ENCODE peak calls at places on chromosomes 2 and 18, in four cellular contexts. V, J, B and Y are unnamed samples.

GRCh38 chr18:12929477-12930083 is 18.2 kb upstream of the SEH1L start:
- DNase-seq in V (no peak), J (no peak), B (no peak), Y (no peak)

GRCh38 chr2:153110477-153110876 is 368.1 kb downstream of the RPRM start:
- DNase-seq in V (no peak), J (no peak), B (no peak), Y (no peak)

GRCh38 chr2:2777876-2778275 is 446.8 kb upstream of the MYT1L start:
- DNase-seq in V (no peak), J (no peak), B (no peak), Y (no peak)

GRCh38 chr2:240687045-240687740 is 4.5 kb upstream of the AQP12A start:
- DNase-seq in V (peak), J (no peak), B (no peak), Y (no peak)

GRCh38 chr2:12824304-12824761 is 107.6 kb downstream of the TRIB2 start:
- DNase-seq in V (peak), J (no peak), B (no peak), Y (no peak)

GRCh38 chr2:88563134-88563533 is 64.1 kb downstream of the EIF2AK3 start:
- DNase-seq in V (no peak), J (no peak), B (no peak), Y (no peak)

GRCh38 chr2:198084136-198084535 is 279.7 kb downstream of the PLCL1 start:
- DNase-seq in V (no peak), J (no peak), B (no peak), Y (no peak)

GRCh38 chr2:105369777-105370690 is 28.8 kb downstream of the FHL2 start:
- DNase-seq in V (peak), J (peak), B (peak), Y (peak)

GRCh38 chr2:122034797-122035196 is 279.3 kb downstream of the TSN start:
- DNase-seq in V (no peak), J (no peak), B (no peak), Y (no peak)

GRCh38 chr18:27769152-27769551 is 407.8 kb downstream of the CDH2 start:
- DNase-seq in V (no peak), J (no peak), B (no peak), Y (no peak)

GRCh38 chr18:68426731-68427315 is 288.1 kb downstream of the TMX3 start:
- DNase-seq in V (no peak), J (no peak), B (no peak), Y (no peak)

GRCh38 chr2:100818606-100819364 is 1.2 kb upstream of the NPAS2 start:
- DNase-seq in V (peak), J (no peak), B (no peak), Y (peak)

GRCh38 chr2:8488001-8488738 is 193.7 kb upstream of the ID2 start:
- DNase-seq in V (no peak), J (no peak), B (peak), Y (no peak)

GRCh38 chr18:24989760-24990547 is 362.0 kb downstream of the ZNF521 start:
- DNase-seq in V (no peak), J (no peak), B (no peak), Y (no peak)

GRCh38 chr2:628651-629050 is 48.6 kb downstream of the TMEM18 start:
- DNase-seq in V (peak), J (no peak), B (no peak), Y (no peak)

GRCh38 chr2:71618327-71619113 is 165.2 kb downstream of the DYSF start:
- DNase-seq in V (peak), J (no peak), B (no peak), Y (peak)

GRCh38 chr2:216693414-216694100 is 1.8 kb downstream of the IGFBP5 start:
- DNase-seq in V (no peak), J (no peak), B (no peak), Y (no peak)

GRCh38 chr2:160561551-160562280 is 68.1 kb upstream of the RBMS1 start:
- DNase-seq in V (no peak), J (no peak), B (no peak), Y (no peak)

GRCh38 chr2:41722668-41723369 is 325.0 kb upstream of the PKDCC start:
- DNase-seq in V (no peak), J (no peak), B (no peak), Y (no peak)

GRCh38 chr18:13137041-13137938 is 81.3 kb upstream of the LDLRAD4 start:
- DNase-seq in V (no peak), J (peak), B (peak), Y (no peak)

GRCh38 chr2:222774941-222775340 is 85.9 kb upstream of the ACSL3 start:
- DNase-seq in V (no peak), J (no peak), B (no peak), Y (no peak)

GRCh38 chr2:55111230-55111569 is 60.9 kb upstream of the RTN4 start:
- DNase-seq in V (no peak), J (no peak), B (no peak), Y (no peak)

GRCh38 chr2:216108310-216108966 is 710 bp upstream of the XRCC5 start:
- DNase-seq in V (no peak), J (no peak), B (no peak), Y (no peak)

GRCh38 chr2:1550658-1551316 is 137.5 kb downstream of the TPO start:
- DNase-seq in V (no peak), J (peak), B (peak), Y (no peak)

GRCh38 chr2:219490186-219490585 is 8.5 kb upstream of the GMPPA start:
- DNase-seq in V (no peak), J (no peak), B (no peak), Y (no peak)

GRCh38 chr18:39960545-39960944 is 1994.5 kb upstream of the PIK3C3 start:
- DNase-seq in V (no peak), J (no peak), B (no peak), Y (no peak)

GRCh38 chr2:231532189-231533035 is 2.2 kb upstream of the NMUR1 start:
- DNase-seq in V (no peak), J (no peak), B (no peak), Y (no peak)

GRCh38 chr18:48902856-48903601 is 47.7 kb downstream of the SMAD7 start:
- DNase-seq in V (peak), J (no peak), B (no peak), Y (no peak)

GRCh38 chr18:79371536-79372210 is 24.1 kb upstream of the NFATC1 start:
- DNase-seq in V (no peak), J (no peak), B (no peak), Y (no peak)

GRCh38 chr18:45275367-45276113 is 339.7 kb upstream of the SLC14A2 start:
- DNase-seq in V (no peak), J (peak), B (no peak), Y (no peak)

DNA sequence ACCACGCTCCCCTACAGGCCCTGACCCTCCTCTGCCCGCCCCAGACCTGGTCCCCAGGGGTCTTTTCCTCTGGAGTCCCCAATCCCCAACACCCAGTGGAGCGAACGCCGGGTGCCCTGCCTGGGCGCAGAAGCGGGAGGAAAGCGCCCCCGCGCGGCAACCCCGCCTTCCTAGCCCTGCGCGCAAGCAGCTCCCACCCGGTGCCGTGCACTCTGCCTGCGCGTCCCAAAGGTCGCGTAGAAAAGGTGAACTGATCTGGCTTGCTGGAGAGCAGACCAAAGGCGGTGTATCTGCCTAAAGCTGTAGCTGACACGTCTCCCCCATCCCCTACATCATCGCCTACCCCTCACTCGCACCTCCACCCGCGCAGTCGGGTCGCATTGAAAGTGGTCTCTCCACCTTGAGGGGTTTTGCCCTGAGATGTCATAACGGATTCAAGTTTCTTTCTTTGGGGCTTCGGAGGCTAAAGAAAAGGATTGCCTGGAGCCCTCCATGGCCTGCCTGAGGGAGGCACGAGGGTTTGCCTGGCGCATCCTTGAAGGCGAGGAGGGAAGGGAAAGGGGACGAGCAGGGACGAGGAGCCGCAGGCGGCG is 5.7 kb downstream of the GAD1 start:
- DNase-seq in V (no peak), J (no peak), B (no peak), Y (no peak)
- TF ChIP-seq CTCF in V (peak), J (no peak), B (peak), Y (peak)

GRCh38 chr2:24762518-24762917 is 30.7 kb downstream of the PTRHD1 start:
- DNase-seq in V (no peak), J (no peak), B (no peak), Y (no peak)

GRCh38 chr2:24766609-24767008 is 26.6 kb downstream of the PTRHD1 start:
- DNase-seq in V (no peak), J (no peak), B (no peak), Y (no peak)

GRCh38 chr2:24761866-24762265 is 31.3 kb downstream of the PTRHD1 start:
- DNase-seq in V (no peak), J (no peak), B (no peak), Y (no peak)

GRCh38 chr2:24768013-24768412 is 25.2 kb downstream of the PTRHD1 start:
- DNase-seq in V (no peak), J (no peak), B (no peak), Y (no peak)

DNA sequence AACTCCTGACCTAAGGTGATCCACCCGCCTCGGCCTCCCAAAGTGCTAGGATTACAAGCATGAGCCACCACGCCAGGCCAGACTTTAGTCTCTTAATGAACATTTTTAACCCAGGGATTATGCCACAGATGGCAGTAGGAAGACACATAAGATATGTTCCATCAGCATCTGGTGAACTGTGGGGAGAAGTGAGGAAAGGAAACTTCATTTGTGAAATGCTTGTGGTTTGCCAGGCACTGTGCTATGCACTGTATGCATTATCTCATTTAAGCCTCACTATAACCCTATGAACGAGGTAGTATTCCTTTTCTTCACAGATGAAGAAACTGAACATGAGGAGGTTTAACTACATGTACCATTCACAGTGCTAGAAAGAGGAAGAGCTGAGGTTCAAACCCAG is 29.3 kb downstream of the PTRHD1 start:
- DNase-seq in V (no peak), J (no peak), B (no peak), Y (no peak)
- TF ChIP-seq CTCF in V (no peak), J (no peak), B (no peak), Y (no peak)

GRCh38 chr2:96580771-96581170 is 44.2 kb downstream of the ARID5A start:
- DNase-seq in V (no peak), J (no peak), B (no peak), Y (no peak)
- TF ChIP-seq CTCF in V (no peak), J (no peak), B (no peak), Y (peak)

GRCh38 chr2:98295721-98296414 is 50.4 kb upstream of the CNGA3 start:
- DNase-seq in V (no peak), J (no peak), B (no peak), Y (peak)
- TF ChIP-seq CTCF in V (no peak), J (no peak), B (no peak), Y (no peak)

GRCh38 chr2:106843001-106843909 is 42.7 kb downstream of the ST6GAL2 start:
- DNase-seq in V (no peak), J (no peak), B (no peak), Y (no peak)

GRCh38 chr2:106843910-106844250 is 42.1 kb downstream of the ST6GAL2 start:
- DNase-seq in V (no peak), J (no peak), B (no peak), Y (no peak)

GRCh38 chr2:106841886-106842645 is 43.9 kb downstream of the ST6GAL2 start:
- DNase-seq in V (no peak), J (no peak), B (no peak), Y (no peak)

GRCh38 chr2:106845716-106846115 is 40.3 kb downstream of the ST6GAL2 start:
- DNase-seq in V (no peak), J (no peak), B (no peak), Y (no peak)

GRCh38 chr2:106839849-106840595 is 45.9 kb downstream of the ST6GAL2 start:
- DNase-seq in V (no peak), J (no peak), B (no peak), Y (no peak)
- TF ChIP-seq CTCF in V (peak), J (no peak), B (no peak), Y (peak)

GRCh38 chr2:96208144-96209010 is at the start of gene STARD7:
- DNase-seq in V (peak), J (peak), B (peak), Y (peak)
- TF ChIP-seq CTCF in V (peak), J (no peak), B (no peak), Y (peak)

DNA sequence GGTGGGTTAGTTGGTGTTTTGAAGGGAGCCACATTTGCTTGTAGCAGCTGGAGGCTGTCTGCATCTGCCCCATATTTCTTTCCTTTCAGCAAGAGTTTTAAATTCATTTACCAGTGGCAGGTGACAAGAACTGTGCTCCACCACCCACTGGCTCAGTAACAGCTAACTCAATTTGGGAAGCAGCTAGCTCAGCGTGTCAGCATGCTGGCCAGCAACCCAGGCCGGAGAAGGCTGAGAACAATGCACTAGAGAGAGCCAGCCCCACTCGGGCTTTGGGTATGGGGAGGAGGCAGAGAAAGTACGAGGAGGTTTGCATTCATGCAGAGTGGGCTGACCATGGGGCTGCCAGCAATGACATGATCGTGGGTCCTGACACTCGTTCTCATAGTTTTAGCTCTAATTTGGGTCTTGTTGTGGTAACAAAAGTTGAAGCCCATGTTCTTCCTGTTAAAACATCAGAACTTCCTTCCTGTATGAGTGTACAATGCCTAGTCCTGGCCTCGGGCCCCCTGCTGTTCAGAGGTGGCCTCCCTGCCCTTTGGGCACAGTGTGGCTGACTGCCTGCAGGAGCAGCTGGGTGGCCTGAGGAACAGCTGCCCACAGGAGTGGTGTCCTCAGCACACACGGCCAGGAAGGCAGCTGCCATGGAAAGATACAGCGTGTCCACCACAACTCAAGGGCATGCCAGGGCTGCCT is 23.0 kb downstream of the CDC42EP3 start:
- DNase-seq in V (no peak), J (no peak), B (peak), Y (no peak)
- TF ChIP-seq CTCF in V (peak), J (peak), B (peak), Y (no peak)